ENCODE peak calls at places on chromosomes 4 and X, in five cellular contexts. S is lower lobe of right lung; B is SK-N-SH; P is CD4-positive, alpha-beta T cell; R is stomach. N is an unnamed sample.

GRCh38 chrX:55489315-55490009 is at the start of gene USP51:
- DNase-seq in S (peak; percentile 59), R (peak; percentile 42), B (peak; percentile 60), P (no peak), N (no peak)

GRCh38 chr4:22884157-22884556 is 191.4 kb downstream of the GBA3 start:
- DNase-seq in B (no peak), P (no peak), S (no peak), R (no peak), N (no peak)

GRCh38 chrX:123975180-123975579 is 13.7 kb downstream of the STAG2 start:
- DNase-seq in R (no peak), P (no peak), B (no peak), S (no peak), N (no peak)

GRCh38 chrX:16427668-16428067 is 222.3 kb upstream of the S100G start:
- DNase-seq in B (no peak), P (no peak), S (no peak), R (no peak), N (no peak)

GRCh38 chrX:56794404-56794803 is 65.4 kb downstream of the NBDY start:
- DNase-seq in S (no peak), B (no peak), P (no peak), R (peak; percentile 14), N (no peak)

GRCh38 chr4:150001815-150002214 is 76.4 kb upstream of the DCLK2 start:
- DNase-seq in S (no peak), P (no peak), B (no peak), R (no peak), N (no peak)

GRCh38 chr4:188408244-188409067 is 269.2 kb downstream of the TRIML1 start:
- DNase-seq in R (no peak), P (no peak), B (no peak), S (no peak), N (no peak)

GRCh38 chr4:8741513-8742226 is 130.0 kb downstream of the HMX1 start:
- DNase-seq in R (peak; percentile 18), B (peak; percentile 11), S (peak; percentile 26), P (no peak), N (no peak)

GRCh38 chr4:145891958-145892357 is 46.7 kb downstream of the ZNF827 start:
- DNase-seq in B (no peak), S (no peak), R (no peak), P (no peak), N (no peak)

GRCh38 chr4:47686294-47686872 is 151.5 kb downstream of the CORIN start:
- DNase-seq in B (peak; percentile 42), P (peak; percentile 54), S (peak; percentile 48), R (peak; percentile 35), N (peak; percentile 53)

GRCh38 chr4:26748805-26749204 is 111.8 kb upstream of the STIM2 start:
- DNase-seq in B (no peak), S (no peak), P (no peak), R (no peak), N (no peak)

GRCh38 chr4:89009653-89010369 is 47.2 kb downstream of the FAM13A start:
- DNase-seq in R (no peak), B (no peak), S (no peak), P (no peak), N (no peak)

GRCh38 chr4:107044170-107044569 is 8.1 kb upstream of the DKK2 start:
- DNase-seq in B (no peak), R (no peak), P (no peak), S (no peak), N (no peak)

GRCh38 chrX:53356186-53356585 is 66.3 kb downstream of the SMC1A start:
- DNase-seq in B (peak; percentile 40), S (no peak), R (no peak), P (no peak), N (peak; percentile 34)

GRCh38 chr4:16443504-16444088 is 217.3 kb upstream of the TAPT1 start:
- DNase-seq in P (no peak), B (peak; percentile 36), R (no peak), S (no peak), N (peak; percentile 3)

GRCh38 chr4:92317047-92317446 is 13.3 kb downstream of the GRID2 start:
- DNase-seq in B (no peak), R (no peak), S (no peak), P (no peak), N (no peak)

GRCh38 chr4:103996059-103996458 is 276.3 kb upstream of the TACR3 start:
- DNase-seq in S (no peak), B (no peak), R (no peak), P (no peak), N (no peak)

GRCh38 chr4:103998752-103999151 is 279.0 kb upstream of the TACR3 start:
- DNase-seq in B (no peak), P (no peak), R (no peak), S (no peak), N (no peak)

GRCh38 chr4:103994059-103994458 is 274.3 kb upstream of the TACR3 start:
- DNase-seq in B (no peak), S (no peak), P (no peak), R (no peak), N (no peak)

GRCh38 chr4:103996637-103997036 is 276.9 kb upstream of the TACR3 start:
- DNase-seq in R (no peak), P (no peak), B (no peak), S (no peak), N (no peak)
- H3K27ac ChIP-seq in R (no peak overlapping the region), P (no peak overlapping the region), B (no peak overlapping the region), S (no peak overlapping the region), N (no peak overlapping the region)

DNA sequence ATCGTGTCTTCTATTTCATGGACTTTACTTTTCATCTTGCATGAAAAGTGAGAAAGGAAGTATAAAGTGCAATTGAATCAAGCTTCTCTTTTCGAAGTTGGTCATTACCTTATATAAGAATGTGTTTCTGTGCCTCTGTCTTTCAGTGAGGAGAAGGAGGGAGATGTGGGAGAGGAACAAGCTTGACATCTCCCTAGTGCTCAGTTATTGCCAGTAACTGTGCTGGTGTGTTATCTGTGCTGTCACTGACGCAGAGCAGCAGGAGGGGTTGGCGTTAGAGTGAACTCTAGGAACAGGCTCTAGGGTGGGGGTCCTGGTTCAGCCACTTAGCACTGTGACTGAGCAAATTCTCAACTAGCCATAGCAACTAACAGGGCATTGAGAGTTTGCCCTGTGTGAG is 34.0 kb upstream of the TBC1D9 start:
- DNase-seq in S (no peak), B (no peak), P (no peak), R (no peak), N (no peak)
- H3K27ac ChIP-seq in S (peak overlapping the region; percentile 65), B (no peak overlapping the region), P (no peak overlapping the region), R (no peak overlapping the region), N (no peak overlapping the region)

GRCh38 chr4:137509855-137510282 is 22.4 kb downstream of the PCDH18 start:
- DNase-seq in B (no peak), S (no peak), R (no peak), P (no peak), N (no peak)

GRCh38 chr4:137510866-137511265 is 21.4 kb downstream of the PCDH18 start:
- DNase-seq in S (no peak), B (no peak), P (no peak), R (no peak), N (no peak)

GRCh38 chr4:137519406-137519805 is 12.9 kb downstream of the PCDH18 start:
- DNase-seq in R (no peak), S (no peak), B (no peak), P (no peak), N (no peak)

DNA sequence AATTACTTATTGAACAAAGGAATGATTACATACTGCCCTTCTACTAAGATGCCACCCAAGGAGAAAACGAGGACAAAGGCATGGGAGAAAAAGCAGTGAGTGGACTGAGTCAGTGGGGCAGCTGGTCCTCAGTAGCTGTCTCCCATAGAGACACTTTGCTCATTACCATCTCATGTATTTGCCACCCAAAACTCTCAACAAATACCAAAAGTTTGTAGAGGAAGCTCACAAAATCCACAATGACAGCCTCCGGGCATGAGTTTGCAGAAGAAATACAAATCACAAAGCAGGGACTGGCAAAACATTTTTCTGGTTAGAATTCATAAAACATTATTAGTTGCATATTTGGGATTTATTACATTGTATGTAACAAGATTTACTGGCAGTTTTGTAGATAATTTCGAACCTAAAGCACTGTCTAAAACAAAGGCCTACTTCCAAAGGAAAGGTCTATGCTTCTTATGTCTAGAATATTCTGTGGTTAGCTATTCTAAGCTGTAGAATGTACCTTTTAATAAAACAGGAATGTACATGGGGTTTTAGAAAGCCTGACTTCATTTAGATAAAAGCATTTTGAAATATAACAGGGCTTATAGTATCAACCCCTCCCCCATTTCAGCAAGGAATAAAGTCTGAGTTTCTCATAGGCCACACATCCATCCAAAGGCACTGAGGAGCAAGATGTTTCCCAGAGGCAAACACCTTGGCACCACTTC is 17.7 kb downstream of the PCDH18 start:
- DNase-seq in B (no peak), P (no peak), S (no peak), R (no peak), N (no peak)
- H3K27ac ChIP-seq in B (peak overlapping the region; percentile 92), P (no peak overlapping the region), S (no peak overlapping the region), R (no peak overlapping the region), N (no peak overlapping the region)

GRCh38 chr4:148004228-148004813 is 272.4 kb downstream of the ARHGAP10 start:
- DNase-seq in P (no peak), S (no peak), B (no peak), R (no peak), N (no peak)
- H3K27ac ChIP-seq in P (no peak overlapping the region), S (no peak overlapping the region), B (no peak overlapping the region), R (no peak overlapping the region), N (no peak overlapping the region)

GRCh38 chr4:54173281-54173912 is 55.7 kb upstream of the PDGFRA start:
- DNase-seq in R (no peak), B (no peak), P (no peak), S (no peak), N (no peak)

GRCh38 chr4:54167508-54167907 is 61.6 kb upstream of the PDGFRA start:
- DNase-seq in P (no peak), S (no peak), B (no peak), R (no peak), N (no peak)

GRCh38 chr4:54169176-54169575 is 59.9 kb upstream of the PDGFRA start:
- DNase-seq in P (no peak), S (no peak), B (no peak), R (no peak), N (no peak)

GRCh38 chr4:54176202-54176601 is 52.9 kb upstream of the PDGFRA start:
- DNase-seq in S (no peak), R (no peak), B (no peak), P (no peak), N (no peak)

GRCh38 chr4:54172156-54172555 is 56.9 kb upstream of the PDGFRA start:
- DNase-seq in B (no peak), S (no peak), P (no peak), R (no peak), N (no peak)
- H3K27ac ChIP-seq in B (no peak overlapping the region), S (no peak overlapping the region), P (no peak overlapping the region), R (no peak overlapping the region), N (no peak overlapping the region)

GRCh38 chr4:140098481-140099132 is 55.4 kb downstream of the MAML3 start:
- DNase-seq in S (no peak), B (no peak), R (no peak), P (no peak), N (no peak)
- H3K27ac ChIP-seq in S (peak overlapping the region; percentile 76), B (peak overlapping the region; percentile 64), R (peak overlapping the region; percentile 62), P (no peak overlapping the region), N (no peak overlapping the region)

GRCh38 chr4:31094474-31094873 is 374.3 kb downstream of the PCDH7 start:
- DNase-seq in P (no peak), B (peak; percentile 30), S (no peak), R (no peak), N (no peak)
- H3K27ac ChIP-seq in P (no peak overlapping the region), B (no peak overlapping the region), S (no peak overlapping the region), R (no peak overlapping the region), N (no peak overlapping the region)

GRCh38 chrX:129629837-129630236 is 24.9 kb downstream of the APLN start:
- DNase-seq in R (no peak), B (no peak), S (no peak), P (no peak), N (no peak)
- H3K27ac ChIP-seq in R (no peak overlapping the region), B (no peak overlapping the region), S (no peak overlapping the region), P (no peak overlapping the region), N (no peak overlapping the region)

GRCh38 chrX:69015564-69016218 is 149.6 kb downstream of the PJA1 start:
- DNase-seq in S (no peak), P (no peak), R (no peak), B (no peak), N (no peak)
- H3K27ac ChIP-seq in S (no peak overlapping the region), P (no peak overlapping the region), R (no peak overlapping the region), B (no peak overlapping the region), N (no peak overlapping the region)

N was measured in CD4-positive, alpha-beta memory T cell.